ENCODE peak calls at places on chromosomes 1 and 21, in four cellular contexts. L, S, G and W are unnamed samples.

GRCh38 chr1:231781887-231782286 is 155.3 kb downstream of the DISC1 start:
- DNase-seq in L (no peak), S (no peak), G (no peak), W (no peak)

GRCh38 chr1:65514083-65514482 is 93.6 kb downstream of the LEPR start:
- DNase-seq in L (no peak), S (peak; percentile 4), G (no peak), W (no peak)

GRCh38 chr21:16605588-16605987 is 875.8 kb downstream of the USP25 start:
- DNase-seq in L (peak; percentile 45), S (peak; percentile 7), G (no peak), W (no peak)

GRCh38 chr1:8017495-8018310 is 8.4 kb downstream of the ERRFI1 start:
- DNase-seq in L (peak; percentile 68), S (no peak), G (no peak), W (no peak)

GRCh38 chr21:28769683-28770082 is 223.0 kb downstream of the LTN1 start:
- DNase-seq in L (no peak), S (no peak), G (no peak), W (no peak)

GRCh38 chr1:84247425-84248220 is 53.9 kb upstream of the SAMD13 start:
- DNase-seq in L (peak; percentile 97), S (no peak), G (no peak), W (peak; percentile 34)

GRCh38 chr1:111695801-111696200 is 43.4 kb downstream of the INKA2 start:
- DNase-seq in L (no peak), S (no peak), G (no peak), W (no peak)

GRCh38 chr1:192160186-192160585 is 1.9 kb downstream of the RGS18 start:
- DNase-seq in L (peak; percentile 12), S (no peak), G (no peak), W (no peak)

GRCh38 chr1:53641481-53642214 is 97.3 kb downstream of the GLIS1 start:
- DNase-seq in L (no peak), S (no peak), G (no peak), W (no peak)

GRCh38 chr21:41170442-41170841 is 2.5 kb downstream of the BACE2 start:
- DNase-seq in L (peak; percentile 40), S (peak; percentile 68), G (peak; percentile 31), W (no peak)

GRCh38 chr1:55140137-55140536 is 75.0 kb downstream of the USP24 start:
- DNase-seq in L (no peak), S (no peak), G (no peak), W (no peak)

GRCh38 chr1:96565546-96565945 is 156.0 kb upstream of the PTBP2 start:
- DNase-seq in L (peak; percentile 3), S (no peak), G (no peak), W (no peak)

GRCh38 chr1:56799605-56800398 is 19.4 kb downstream of the FYB2 start:
- DNase-seq in L (peak; percentile 88), S (no peak), G (no peak), W (no peak)

GRCh38 chr1:206551985-206552325 is 44.6 kb downstream of the RASSF5 start:
- DNase-seq in L (no peak), S (no peak), G (no peak), W (no peak)

GRCh38 chr1:1421147-1421906 is at the start of gene ANKRD65:
- DNase-seq in L (no peak), S (peak; percentile 59), G (no peak), W (no peak)

GRCh38 chr1:110130113-110130591 is 17.9 kb downstream of the UBL4B start:
- DNase-seq in L (no peak), S (no peak), G (no peak), W (no peak)

GRCh38 chr1:84110629-84111028 is 33.4 kb upstream of the PRKACB start:
- DNase-seq in L (no peak), S (no peak), G (no peak), W (no peak)

GRCh38 chr21:41681939-41682718 is 84.7 kb downstream of the RIPK4 start:
- DNase-seq in L (no peak), S (no peak), G (no peak), W (no peak)

GRCh38 chr1:99704356-99704816 is 58.5 kb downstream of the PALMD start:
- DNase-seq in L (no peak), S (no peak), G (peak; percentile 18), W (no peak)

GRCh38 chr1:2481885-2482284 is 5.8 kb downstream of the PLCH2 start:
- DNase-seq in L (no peak), S (no peak), G (no peak), W (no peak)

GRCh38 chr1:159989581-159989980 is 35.5 kb upstream of the SLAMF9 start:
- DNase-seq in L (no peak), S (no peak), G (no peak), W (no peak)

GRCh38 chr1:197017558-197018146 is 40.3 kb downstream of the CFHR5 start:
- DNase-seq in L (no peak), S (no peak), G (no peak), W (no peak)

GRCh38 chr1:203320546-203321272 is 15.4 kb downstream of the BTG2 start:
- DNase-seq in L (peak; percentile 67), S (peak; percentile 88), G (no peak), W (no peak)

GRCh38 chr1:17235135-17235880 is 13.6 kb upstream of the PADI3 start:
- DNase-seq in L (no peak), S (no peak), G (no peak), W (no peak)

GRCh38 chr1:184583837-184584236 is 170.8 kb downstream of the EDEM3 start:
- DNase-seq in L (no peak), S (no peak), G (no peak), W (no peak)

GRCh38 chr1:111733183-111733995 is 5.8 kb downstream of the INKA2 start:
- DNase-seq in L (peak; percentile 73), S (peak; percentile 62), G (peak; percentile 79), W (no peak)

GRCh38 chr21:35512321-35512720 is 463.2 kb upstream of the RUNX1 start:
- DNase-seq in L (no peak), S (no peak), G (no peak), W (no peak)

GRCh38 chr1:97137862-97138514 is 416.4 kb downstream of the PTBP2 start:
- DNase-seq in L (peak; percentile 71), S (peak; percentile 77), G (no peak), W (no peak)

GRCh38 chr1:94925561-94926364 is 1.1 kb downstream of the CNN3 start:
- DNase-seq in L (peak; percentile 97), S (peak; percentile 77), G (peak; percentile 61), W (peak; percentile 84)

GRCh38 chr21:38793926-38794713 is 11.6 kb upstream of the ETS2 start:
- DNase-seq in L (no peak), S (no peak), G (no peak), W (no peak)

GRCh38 chr1:78831731-78832360 is 174.7 kb downstream of the ADGRL4 start:
- DNase-seq in L (peak; percentile 99), S (no peak), G (no peak), W (peak; percentile 87)

GRCh38 chr1:155304558-155305063 is 3.4 kb upstream of the PKLR start:
- DNase-seq in L (no peak), S (no peak), G (no peak), W (no peak)

GRCh38 chr1:155305881-155306391 is 2.7 kb upstream of the FDPS start:
- DNase-seq in L (peak; percentile 65), S (peak; percentile 29), G (no peak), W (no peak)

GRCh38 chr1:155308493-155309422 is at the start of gene FDPS:
- DNase-seq in L (peak; percentile 99), S (peak; percentile 99), G (peak; percentile 98), W (peak; percentile 96)

GRCh38 chr1:155309423-155310021 is 856 bp downstream of the FDPS start:
- DNase-seq in L (no peak), S (peak; percentile 32), G (peak; percentile 52), W (no peak)

GRCh38 chr1:155307247-155307740 is 1.4 kb upstream of the FDPS start:
- DNase-seq in L (peak; percentile 38), S (peak; percentile 14), G (no peak), W (no peak)
- TF ChIP-seq CTCF in L (peak; percentile 48), S (no peak), G (peak; percentile 59), W (peak; percentile 38)

GRCh38 chr1:51488372-51489050 is 30.6 kb downstream of the EPS15 start:
- DNase-seq in L (peak; percentile 6), S (no peak), G (no peak), W (no peak)

GRCh38 chr1:51494138-51494830 is 24.8 kb downstream of the EPS15 start:
- DNase-seq in L (no peak), S (no peak), G (no peak), W (no peak)

GRCh38 chr1:51487628-51488027 is 31.4 kb downstream of the EPS15 start:
- DNase-seq in L (no peak), S (no peak), G (no peak), W (no peak)

GRCh38 chr1:51489472-51489871 is 29.6 kb downstream of the EPS15 start:
- DNase-seq in L (no peak), S (no peak), G (no peak), W (no peak)

DNA sequence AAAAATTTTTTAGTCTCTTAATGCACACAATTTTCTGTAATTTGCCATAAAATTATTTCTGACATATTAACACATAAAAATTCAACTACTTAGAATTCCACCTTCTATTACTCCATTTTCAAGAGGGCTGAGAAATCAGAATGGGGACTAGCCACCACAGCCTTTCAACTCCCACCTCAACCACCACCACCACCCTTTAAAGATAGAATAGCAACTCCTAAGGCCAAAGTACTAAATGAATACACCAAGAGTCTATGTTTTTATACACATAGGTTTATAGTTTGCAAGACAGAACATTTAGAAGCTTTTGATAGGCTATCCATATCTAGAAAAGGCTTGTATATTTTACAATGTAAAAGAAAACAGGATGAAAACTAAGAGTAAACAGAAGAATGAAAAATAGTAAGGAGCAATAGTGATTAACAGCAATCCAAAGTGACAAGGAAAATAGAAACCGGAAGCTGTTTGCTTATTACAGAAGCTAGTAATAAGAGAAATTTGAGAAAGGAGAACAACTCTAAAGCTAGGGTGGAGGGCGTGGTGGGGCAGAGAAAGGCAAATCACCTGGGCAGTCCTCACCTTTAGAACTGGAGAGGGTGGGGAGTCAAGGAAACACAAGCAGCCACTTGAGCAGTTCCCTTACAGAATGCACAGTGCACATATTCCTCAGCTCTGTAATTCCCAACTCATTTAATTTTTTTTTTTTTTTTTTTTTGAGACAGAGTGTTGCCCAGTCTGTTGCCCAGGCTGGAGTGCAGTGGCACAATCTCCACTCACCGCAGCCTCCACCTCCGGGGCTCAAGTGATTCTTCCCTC is 27.7 kb downstream of the EPS15 start:
- DNase-seq in L (no peak), S (no peak), G (no peak), W (no peak)
- H3K4me3 ChIP-seq in L (no peak overlapping the region), S (no peak overlapping the region), G (no peak overlapping the region), W (no peak overlapping the region)

GRCh38 chr1:90711696-90712095 is 5.4 kb downstream of the BARHL2 start:
- DNase-seq in L (no peak), S (no peak), G (no peak), W (no peak)
- H3K27me3 ChIP-seq in L (peaks cover 76% of the 10 kb centered on the region), S (peaks cover 54% of the 10 kb centered on the region), G (peaks cover 96% of the 10 kb centered on the region), W (peaks cover 84% of the 10 kb centered on the region)

GRCh38 chr21:44323591-44323990 is 15.6 kb downstream of the CFAP410 start:
- DNase-seq in L (no peak), S (no peak), G (no peak), W (no peak)
- TF ChIP-seq CTCF in L (no peak), S (no peak), G (no peak), W (no peak)

GRCh38 chr1:171329251-171329650 is 15.3 kb downstream of the FMO4 start:
- DNase-seq in L (no peak), S (no peak), G (no peak), W (no peak)
- H3K4me3 ChIP-seq in L (no peak overlapping the region), S (no peak overlapping the region), G (no peak overlapping the region), W (no peak overlapping the region)

GRCh38 chr1:39898648-39899603 is 2.8 kb downstream of the MYCL start:
- DNase-seq in L (peak; percentile 79), S (peak; percentile 90), G (no peak), W (no peak)
- H3K27me3 ChIP-seq in L (peaks cover 44% of the 10 kb centered on the region), S (no peaks in the 10 kb centered on the region), G (peaks cover 36% of the 10 kb centered on the region), W (peaks cover 38% of the 10 kb centered on the region)